ENCODE peak calls at places on chromosomes 6 and 20, in six cellular contexts. One of them, this sample, is unnamed.

GRCh38 chr6:10995114-10995707 is 48.9 kb downstream of the ELOVL2 start:
- DNase-seq in right lobe of liver: no peak
- DNase-seq in mammary epithelial cell: no peak
- DNase-seq in activated B cell treated with CpG ODN at 0.5 μM for 24 hours: no peak
- DNase-seq in AG08395: no peak
- DNase-seq in NCI-H345: no peak
- DNase-seq in this sample: no peak

GRCh38 chr6:89503641-89504040 is 70.7 kb downstream of the ANKRD6 start:
- DNase-seq in NCI-H345: no peak
- DNase-seq in right lobe of liver: no peak
- DNase-seq in mammary epithelial cell: no peak
- DNase-seq in activated B cell treated with CpG ODN at 0.5 μM for 24 hours: no peak
- DNase-seq in AG08395: no peak
- DNase-seq in this sample: no peak

GRCh38 chr6:39341352-39341751 is 18.9 kb upstream of the KCNK16 start:
- DNase-seq in mammary epithelial cell: no peak
- DNase-seq in right lobe of liver: no peak
- DNase-seq in AG08395: no peak
- DNase-seq in activated B cell treated with CpG ODN at 0.5 μM for 24 hours: no peak
- DNase-seq in NCI-H345: no peak
- DNase-seq in this sample: no peak

GRCh38 chr6:35228483-35228882 is 14.7 kb downstream of the SCUBE3 start:
- DNase-seq in mammary epithelial cell: no peak
- DNase-seq in right lobe of liver: no peak
- DNase-seq in NCI-H345: peak
- DNase-seq in activated B cell treated with CpG ODN at 0.5 μM for 24 hours: no peak
- DNase-seq in AG08395: no peak
- DNase-seq in this sample: peak

GRCh38 chr6:109321752-109322151 is 60.5 kb downstream of the CD164 start:
- DNase-seq in NCI-H345: no peak
- DNase-seq in mammary epithelial cell: no peak
- DNase-seq in activated B cell treated with CpG ODN at 0.5 μM for 24 hours: no peak
- DNase-seq in right lobe of liver: no peak
- DNase-seq in AG08395: no peak
- DNase-seq in this sample: no peak

GRCh38 chr20:6311097-6311496 is 188.3 kb upstream of the FERMT1 start:
- DNase-seq in mammary epithelial cell: no peak
- DNase-seq in AG08395: no peak
- DNase-seq in NCI-H345: no peak
- DNase-seq in right lobe of liver: no peak
- DNase-seq in activated B cell treated with CpG ODN at 0.5 μM for 24 hours: no peak
- DNase-seq in this sample: no peak

GRCh38 chr20:48405909-48406308 is 421.9 kb downstream of the PREX1 start:
- DNase-seq in mammary epithelial cell: no peak
- DNase-seq in right lobe of liver: no peak
- DNase-seq in AG08395: no peak
- DNase-seq in activated B cell treated with CpG ODN at 0.5 μM for 24 hours: no peak
- DNase-seq in NCI-H345: no peak
- DNase-seq in this sample: no peak

GRCh38 chr6:99348823-99349619 is 453 bp downstream of the FAXC start:
- DNase-seq in right lobe of liver: no peak
- DNase-seq in mammary epithelial cell: no peak
- DNase-seq in AG08395: no peak
- DNase-seq in activated B cell treated with CpG ODN at 0.5 μM for 24 hours: no peak
- DNase-seq in NCI-H345: peak
- DNase-seq in this sample: peak

GRCh38 chr6:11824986-11825385 is 46.4 kb upstream of the ADTRP start:
- DNase-seq in activated B cell treated with CpG ODN at 0.5 μM for 24 hours: no peak
- DNase-seq in right lobe of liver: no peak
- DNase-seq in NCI-H345: no peak
- DNase-seq in AG08395: peak
- DNase-seq in mammary epithelial cell: peak
- DNase-seq in this sample: no peak

GRCh38 chr6:26088344-26088743 is 1.1 kb downstream of the HFE start:
- DNase-seq in AG08395: peak
- DNase-seq in activated B cell treated with CpG ODN at 0.5 μM for 24 hours: no peak
- DNase-seq in mammary epithelial cell: no peak
- DNase-seq in right lobe of liver: no peak
- DNase-seq in NCI-H345: no peak
- DNase-seq in this sample: no peak

GRCh38 chr6:92159046-92159445 is 1260.3 kb downstream of the EPHA7 start:
- DNase-seq in NCI-H345: no peak
- DNase-seq in activated B cell treated with CpG ODN at 0.5 μM for 24 hours: no peak
- DNase-seq in mammary epithelial cell: no peak
- DNase-seq in right lobe of liver: no peak
- DNase-seq in AG08395: no peak
- DNase-seq in this sample: no peak

GRCh38 chr6:124963416-124964083 is 1.3 kb downstream of the RNF217 start:
- DNase-seq in activated B cell treated with CpG ODN at 0.5 μM for 24 hours: no peak
- DNase-seq in AG08395: no peak
- DNase-seq in right lobe of liver: no peak
- DNase-seq in mammary epithelial cell: no peak
- DNase-seq in NCI-H345: peak
- DNase-seq in this sample: peak

This sample was measured in NCI-H748 treated with DMSO at 0.1 percent for 48 hours.